ENCODE peak calls at places on chromosomes 5 and 9, in eight cellular contexts. V, Z, A, C, O, J, P and Y are unnamed samples.
A peak's percentile ranks its signal among the peaks of the same experiment; 100 is the strongest.

GRCh38 chr5:136686192-136686872 is 321.0 kb upstream of the TRPC7 start:
- DNase-seq in O (peak; percentile 1), C (peak; percentile 55), J (no peak), A (no peak), Z (peak; percentile 26), V (no peak), P (peak; percentile 51), Y (no peak)

GRCh38 chr5:132469380-132470372 is 20.9 kb downstream of the IRF1 start:
- DNase-seq in O (peak; percentile 72), V (peak; percentile 44), P (no peak), C (no peak), Z (peak; percentile 35), A (no peak), J (peak; percentile 53), Y (no peak)

GRCh38 chr5:370311-370958 is 48.9 kb downstream of the AHRR start:
- DNase-seq in A (no peak), J (peak; percentile 31), Z (no peak), O (no peak), V (peak; percentile 44), C (no peak), P (no peak), Y (peak; percentile 64)

GRCh38 chr5:131751551-131751950 is 45.3 kb downstream of the FNIP1 start:
- DNase-seq in Z (peak; percentile 14), P (no peak), A (no peak), O (no peak), V (no peak), J (no peak), C (no peak), Y (no peak)

GRCh38 chr5:169706070-169706469 is 69.0 kb downstream of the DOCK2 start:
- DNase-seq in P (no peak), A (no peak), Z (no peak), J (no peak), C (peak; percentile 11), O (no peak), V (no peak), Y (no peak)

GRCh38 chr5:148687427-148687826 is 33.1 kb upstream of the HTR4 start:
- DNase-seq in C (peak; percentile 25), A (no peak), O (peak; percentile 15), J (no peak), Z (peak; percentile 13), V (no peak), P (peak; percentile 58), Y (no peak)

GRCh38 chr5:132825165-132825823 is 5.2 kb downstream of the SHROOM1 start:
- DNase-seq in Z (no peak), V (no peak), O (no peak), C (no peak), J (no peak), A (no peak), P (no peak), Y (no peak)

GRCh38 chr9:121572581-121572980 is 72.9 kb upstream of the GGTA1 start:
- DNase-seq in O (no peak), V (no peak), A (no peak), C (no peak), P (no peak), J (no peak), Z (no peak), Y (no peak)

GRCh38 chr9:90044710-90045151 is 439.9 kb downstream of the GADD45G start:
- DNase-seq in J (no peak), P (peak; percentile 7), O (no peak), C (peak; percentile 41), A (no peak), Z (no peak), V (no peak), Y (no peak)

GRCh38 chr9:88993327-88993726 is 2.1 kb downstream of the S1PR3 start:
- DNase-seq in O (peak; percentile 64), C (peak; percentile 53), J (no peak), A (no peak), P (peak; percentile 58), Z (peak; percentile 38), V (no peak), Y (peak; percentile 50)

GRCh38 chr9:120434532-120434931 is 145.4 kb downstream of the CDK5RAP2 start:
- DNase-seq in C (peak; percentile 50), Z (peak; percentile 93), J (no peak), O (peak; percentile 96), P (no peak), V (peak; percentile 81), A (no peak), Y (no peak)

GRCh38 chr9:129435996-129436676 is 184.8 kb downstream of the C9orf50 start:
- DNase-seq in C (no peak), V (no peak), P (no peak), Z (no peak), A (no peak), J (no peak), O (no peak), Y (no peak)

GRCh38 chr9:38082456-38083287 is 13.6 kb upstream of the SHB start:
- DNase-seq in C (no peak), Z (no peak), A (no peak), V (no peak), P (no peak), J (peak; percentile 31), O (peak; percentile 14), Y (peak; percentile 59)

GRCh38 chr5:56585466-56585865 is 229.9 kb upstream of the MAP3K1 start:
- DNase-seq in C (no peak), O (peak; percentile 38), V (no peak), Z (peak; percentile 63), P (peak; percentile 36), J (no peak), A (no peak), Y (no peak)

GRCh38 chr5:172052454-172053236 is 46.2 kb upstream of the FBXW11 start:
- DNase-seq in V (peak; percentile 73), J (no peak), A (no peak), O (peak; percentile 60), P (peak; percentile 46), Z (peak; percentile 86), C (no peak), Y (no peak)

DNA sequence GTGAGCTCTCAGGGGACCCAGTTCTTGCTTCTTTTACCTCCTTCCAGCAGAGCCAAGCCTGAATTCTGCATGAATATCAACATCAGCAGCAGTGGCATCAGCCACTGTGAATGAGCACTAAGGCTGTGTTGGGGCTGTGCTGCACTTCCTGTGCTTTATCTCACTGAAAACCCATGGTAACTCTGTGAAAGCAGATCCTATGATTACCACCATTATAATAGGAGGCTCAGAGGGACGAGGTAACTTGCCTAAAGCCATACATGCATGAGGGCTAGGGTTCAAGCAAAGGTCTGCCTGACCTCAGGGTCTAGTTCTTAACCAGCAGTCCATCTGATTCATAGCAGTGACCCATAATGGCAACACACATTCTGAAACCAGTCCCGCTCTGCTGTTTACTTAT is 60.5 kb upstream of the RAPGEF1 start:
- DNase-seq in V (no peak), P (no peak), J (no peak), A (no peak), O (no peak), C (no peak), Z (no peak), Y (no peak)
- H3K4me3 ChIP-seq in V (no peak overlapping the region), P (no peak overlapping the region), J (no peak overlapping the region), A (no peak overlapping the region), O (no peak overlapping the region), C (no peak overlapping the region), Z (no peak overlapping the region), Y (no peak overlapping the region)

DNA sequence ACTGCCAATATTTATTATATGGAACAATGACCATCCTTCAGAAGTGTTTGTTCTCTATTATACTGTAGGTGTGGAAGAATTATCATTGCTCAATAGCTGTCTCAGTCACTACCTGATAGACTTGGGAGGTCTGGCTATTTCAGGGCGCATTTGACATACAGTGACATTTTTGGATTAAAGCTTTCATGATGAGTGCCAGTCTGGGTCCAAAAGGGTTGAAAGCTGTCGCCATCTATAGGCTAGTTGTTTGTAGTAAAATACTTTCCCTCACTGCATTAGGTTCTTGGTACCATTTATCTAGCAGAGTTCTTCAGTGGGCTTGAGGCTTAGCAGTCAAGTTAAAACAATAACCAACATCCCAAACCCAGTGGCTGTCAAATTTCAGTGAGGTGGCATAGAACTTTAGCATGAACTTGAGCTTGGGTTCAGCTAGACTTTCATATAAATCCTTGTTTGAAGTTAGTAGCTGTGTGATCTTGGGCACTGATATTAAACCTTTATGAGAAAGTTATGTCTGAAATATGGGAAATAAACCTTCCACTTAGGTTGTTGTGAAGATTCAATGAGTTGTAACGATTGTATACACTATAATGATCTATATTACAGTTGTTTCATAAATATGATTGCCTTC is 110.5 kb upstream of the CDKN2B start:
- DNase-seq in Z (peak; percentile 50), V (no peak), P (peak; percentile 53), A (no peak), O (peak; percentile 71), J (no peak), C (no peak), Y (no peak)
- TF ChIP-seq CTCF in Z (peak; percentile 64), V (peak; percentile 22), P (peak; percentile 53), A (peak; percentile 24), O (peak; percentile 46), J (no peak), C (peak; percentile 48), Y (no peak)

DNA sequence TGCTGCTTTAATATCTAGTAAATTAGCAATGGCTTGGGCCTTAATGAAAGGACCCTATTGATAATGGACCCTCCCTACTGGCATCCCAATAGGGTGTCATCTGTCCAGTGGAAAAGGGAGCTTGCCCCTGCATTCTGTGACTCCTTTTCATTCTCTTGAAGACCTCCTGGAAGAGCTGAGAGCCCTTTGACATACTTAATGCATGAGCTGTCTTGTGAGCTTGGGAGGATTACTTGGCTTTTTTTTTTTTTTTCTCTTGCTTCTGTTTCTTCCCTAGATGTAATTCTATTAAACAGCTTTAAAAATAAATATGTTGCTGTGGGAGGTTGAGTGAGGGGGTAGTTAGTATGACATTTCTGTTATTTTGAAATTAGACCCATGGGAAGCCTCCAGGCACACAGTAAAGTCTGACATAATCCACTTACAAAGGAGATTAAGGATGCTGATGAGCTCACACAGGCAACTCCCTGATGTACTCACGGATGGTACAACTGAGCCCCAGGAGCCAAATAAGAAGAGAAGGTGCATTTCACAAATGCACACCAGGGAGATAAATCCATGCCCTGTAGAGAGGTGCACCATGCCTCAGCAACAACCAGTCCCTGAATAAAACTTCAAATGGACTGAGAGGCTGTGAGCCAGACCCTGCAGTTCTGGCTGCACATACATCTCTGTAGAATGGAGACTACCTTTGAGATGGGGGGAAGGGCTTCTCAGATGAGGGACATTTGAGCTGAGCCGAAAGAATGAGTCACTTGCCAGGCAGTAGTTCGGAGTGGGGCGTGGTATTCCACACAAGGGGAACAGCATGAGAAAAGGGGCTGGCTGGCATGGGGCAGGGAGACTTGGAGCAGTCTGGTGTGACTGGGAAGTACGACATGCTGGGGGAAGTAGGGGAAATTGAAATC is 68.8 kb downstream of the ACTL7B start:
- DNase-seq in P (no peak), V (no peak), O (peak; percentile 8), C (peak; percentile 49), J (no peak), A (no peak), Z (peak; percentile 1), Y (no peak)
- H3K27ac ChIP-seq in P (no peak overlapping the region), V (no peak overlapping the region), O (no peak overlapping the region), C (peak overlapping the region; percentile 35), J (peak overlapping the region; percentile 42), A (no peak overlapping the region), Z (no peak overlapping the region), Y (no peak overlapping the region)

GRCh38 chr9:136088481-136088938 is 6.6 kb downstream of the NACC2 start:
- DNase-seq in Z (no peak), A (no peak), C (no peak), P (no peak), O (no peak), V (peak; percentile 64), J (no peak), Y (no peak)
- H3K4me3 ChIP-seq in Z (no peak overlapping the region), A (no peak overlapping the region), C (no peak overlapping the region), P (no peak overlapping the region), O (no peak overlapping the region), V (no peak overlapping the region), J (no peak overlapping the region), Y (peak overlapping the region; percentile 17)

DNA sequence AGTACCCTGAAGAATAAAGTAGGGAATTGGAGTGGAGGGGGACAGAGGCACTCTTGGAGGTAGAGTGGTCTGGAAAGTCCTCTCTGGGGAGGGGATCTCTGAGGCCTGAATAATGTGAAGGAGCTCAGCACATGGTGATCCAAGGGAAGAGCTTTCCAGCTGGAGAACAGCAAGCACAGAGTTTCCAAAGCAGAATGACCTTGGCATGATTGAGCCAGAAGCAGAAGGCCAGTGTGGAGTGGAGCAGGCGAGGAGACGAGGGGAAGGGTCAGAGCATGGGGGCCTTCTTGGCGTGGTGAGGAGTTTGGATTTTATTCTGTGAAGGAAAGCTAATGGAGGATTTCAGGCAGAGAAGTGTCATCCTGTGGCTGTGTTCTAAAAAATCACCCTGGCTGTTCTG is 8.3 kb downstream of the PCBD2 start:
- DNase-seq in P (no peak), A (no peak), O (no peak), C (no peak), Z (no peak), V (no peak), J (no peak), Y (no peak)
- TF ChIP-seq CTCF in P (no peak), A (no peak), O (no peak), C (no peak), Z (no peak), V (no peak), J (no peak), Y (no peak)